ENCODE peak calls at places on chromosomes 16 and 17, in four cellular contexts. U is heart right ventricle; K is neural progenitor cell; G is effector memory CD4-positive, alpha-beta T cell. P is an unnamed sample.
A peak's percentile ranks its signal among the peaks of the same experiment; 100 is the strongest.

GRCh38 chr17:31431795-31432658 is 40.6 kb downstream of the RAB11FIP4 start:
- DNase-seq in U (no peak), K (peak; percentile 89), G (no peak), P (peak; percentile 88)

GRCh38 chr16:83963277-83964119 is 4.5 kb upstream of the NECAB2 start:
- DNase-seq in U (no peak), K (no peak), G (no peak), P (no peak)

GRCh38 chr16:64153718-64154117 is 968.1 kb downstream of the CDH11 start:
- DNase-seq in U (no peak), K (no peak), G (no peak), P (no peak)

GRCh38 chr17:82120148-82120547 is 22.1 kb upstream of the FASN start:
- DNase-seq in U (no peak), K (no peak), G (no peak), P (no peak)

GRCh38 chr17:63290784-63291183 is 155.3 kb downstream of the CYB561 start:
- DNase-seq in U (no peak), K (no peak), G (no peak), P (no peak)

GRCh38 chr17:66570353-66571195 is 264.3 kb upstream of the CACNG5 start:
- DNase-seq in U (no peak), K (no peak), G (no peak), P (no peak)

GRCh38 chr17:14198013-14198412 is 38.6 kb downstream of the CDRT15 start:
- DNase-seq in U (peak; percentile 46), K (peak; percentile 40), G (no peak), P (no peak)

GRCh38 chr17:61583242-61583641 is 7.8 kb downstream of the NACA2 start:
- DNase-seq in U (no peak), K (no peak), G (no peak), P (peak; percentile 60)

GRCh38 chr17:39095309-39095686 is 56.1 kb downstream of the PLXDC1 start:
- DNase-seq in U (no peak), K (no peak), G (no peak), P (no peak)

GRCh38 chr16:81567987-81568748 is 123.6 kb downstream of the CMIP start:
- DNase-seq in U (peak; percentile 43), K (no peak), G (no peak), P (no peak)

GRCh38 chr16:73848993-73849392 is 447.6 kb upstream of the PSMD7 start:
- DNase-seq in U (no peak), K (no peak), G (no peak), P (no peak)

GRCh38 chr17:64202683-64203430 is 60.2 kb downstream of the TEX2 start:
- DNase-seq in U (no peak), K (peak; percentile 29), G (no peak), P (no peak)

GRCh38 chr17:38800237-38800760 is 943 bp upstream of the PIP4K2B start:
- DNase-seq in U (no peak), K (peak; percentile 21), G (no peak), P (no peak)

GRCh38 chr16:11587643-11588247 is 1.0 kb upstream of the LITAF start:
- DNase-seq in U (no peak), K (no peak), G (no peak), P (no peak)

GRCh38 chr17:2566056-2566455 is 27.4 kb upstream of the PAFAH1B1 start:
- DNase-seq in U (no peak), K (no peak), G (no peak), P (no peak)

GRCh38 chr16:85329999-85330693 is 217.9 kb upstream of the CIBAR2 start:
- DNase-seq in U (no peak), K (peak; percentile 76), G (no peak), P (no peak)

GRCh38 chr17:27572665-27573064 is 58.3 kb upstream of the LGALS9 start:
- DNase-seq in U (no peak), K (no peak), G (no peak), P (no peak)
- H3K36me3 ChIP-seq in U (no peaks in the 10 kb centered on the region), K (no peaks in the 10 kb centered on the region), G (no peaks in the 10 kb centered on the region), P (no peaks in the 10 kb centered on the region)

GRCh38 chr17:45311762-45312476 is 4.9 kb downstream of the MAP3K14 start:
- DNase-seq in U (peak; percentile 55), K (no peak), G (peak; percentile 56), P (no peak)
- H3K4me1 ChIP-seq in U (peaks cover 74% of the 10 kb centered on the region), K (peaks cover 16% of the 10 kb centered on the region), G (peaks cover 62% of the 10 kb centered on the region), P (peaks cover 27% of the 10 kb centered on the region)

GRCh38 chr17:58310511-58311428 is 17.8 kb downstream of the TSPOAP1 start:
- DNase-seq in U (no peak), K (no peak), G (no peak), P (no peak)

GRCh38 chr17:58308173-58308984 is 20.2 kb downstream of the TSPOAP1 start:
- DNase-seq in U (no peak), K (peak; percentile 66), G (no peak), P (peak; percentile 28)

GRCh38 chr17:58307468-58308172 is 21.0 kb downstream of the TSPOAP1 start:
- DNase-seq in U (no peak), K (no peak), G (no peak), P (no peak)

GRCh38 chr17:58309918-58310259 is 18.7 kb downstream of the TSPOAP1 start:
- DNase-seq in U (no peak), K (no peak), G (no peak), P (no peak)

GRCh38 chr17:58308985-58309917 is 19.3 kb downstream of the TSPOAP1 start:
- DNase-seq in U (no peak), K (no peak), G (no peak), P (no peak)
- H3K36me3 ChIP-seq in U (no peaks in the 10 kb centered on the region), K (no peaks in the 10 kb centered on the region), G (peaks cover 15% of the 10 kb centered on the region), P (no peaks in the 10 kb centered on the region)

DNA sequence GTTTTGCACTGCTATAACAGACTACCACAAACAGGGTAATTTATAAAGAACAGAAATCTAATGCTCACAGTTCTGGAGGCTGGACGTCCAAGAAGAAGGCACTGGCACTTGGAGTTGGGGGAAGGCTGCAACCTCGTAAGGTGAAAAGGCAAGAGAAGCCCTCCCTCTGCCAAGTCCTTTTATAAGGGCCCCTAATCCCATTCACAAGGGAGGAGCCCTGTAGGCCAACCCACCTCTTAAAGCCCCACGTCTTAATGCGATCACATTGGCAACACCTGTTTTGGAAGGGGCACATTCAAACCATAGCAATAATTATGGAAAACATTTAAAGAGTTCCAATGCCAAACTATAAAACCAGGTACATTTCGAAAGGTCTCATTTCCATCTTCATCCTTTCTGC is 5.2 kb downstream of the PKD1L3 start:
- DNase-seq in U (no peak), K (peak; percentile 25), G (no peak), P (no peak)
- H3K4me1 ChIP-seq in U (no peaks in the 10 kb centered on the region), K (peaks cover 7% of the 10 kb centered on the region), G (no peaks in the 10 kb centered on the region), P (no peaks in the 10 kb centered on the region)

DNA sequence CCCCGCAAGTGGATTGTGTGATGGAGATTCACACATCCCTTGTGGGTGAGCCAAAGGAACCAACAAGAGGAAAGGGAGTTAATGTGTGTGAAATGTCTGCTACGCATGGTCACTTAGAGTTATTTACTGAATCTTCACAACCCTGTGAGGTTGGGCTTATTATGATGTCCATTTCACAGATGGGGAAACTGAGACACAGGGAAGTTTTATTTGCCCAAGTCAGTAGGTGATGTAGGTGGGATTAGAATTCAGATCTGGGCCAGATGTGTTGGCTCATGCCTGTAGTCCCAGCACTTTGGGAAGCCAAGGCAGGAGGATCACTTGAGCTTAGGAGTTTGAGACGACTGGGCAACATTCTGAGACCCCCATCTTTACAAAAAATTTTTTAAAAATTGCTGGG is 11.6 kb upstream of the DLX4 start:
- DNase-seq in U (no peak), K (no peak), G (no peak), P (no peak)
- H3K36me3 ChIP-seq in U (no peaks in the 10 kb centered on the region), K (no peaks in the 10 kb centered on the region), G (no peaks in the 10 kb centered on the region), P (no peaks in the 10 kb centered on the region)

GRCh38 chr17:50198026-50198669 is 3.3 kb downstream of the COL1A1 start:
- DNase-seq in U (peak; percentile 58), K (peak; percentile 70), G (peak; percentile 33), P (no peak)
- H3K4me1 ChIP-seq in U (peaks cover 13% of the 10 kb centered on the region), K (peaks cover 3% of the 10 kb centered on the region), G (peaks cover 21% of the 10 kb centered on the region), P (peaks cover 4% of the 10 kb centered on the region)

P was measured in HAP-1.